ENCODE peak calls at places on chromosomes 11 and 22, in four cellular contexts. E is activated naive CD4-positive, alpha-beta T cell treated with anti-CD3 and anti-CD28 coated beads for 36 hours; Y is GM13977; P is neuronal stem cell. T is an unnamed sample.

GRCh38 chr11:36326524-36327419 is 30.7 kb downstream of the PRR5L start:
- DNase-seq in E (no peak), Y (no peak), P (no peak), T (no peak)

GRCh38 chr11:16763746-16764145 is 25.3 kb downstream of the C11orf58 start:
- DNase-seq in E (no peak), Y (no peak), P (no peak), T (no peak)

GRCh38 chr22:38415561-38416321 is 39.3 kb downstream of the KCNJ4 start:
- DNase-seq in E (no peak), Y (no peak), P (no peak), T (no peak)

GRCh38 chr11:19286411-19286810 is 45.7 kb upstream of the E2F8 start:
- DNase-seq in E (no peak), Y (no peak), P (no peak), T (no peak)

GRCh38 chr11:6611092-6612007 is 666 bp downstream of the TAF10 start:
- DNase-seq in E (peak; percentile 28), Y (peak; percentile 27), P (no peak), T (no peak)

GRCh38 chr11:128294685-128295079 is 292.7 kb downstream of the ETS1 start:
- DNase-seq in E (no peak), Y (no peak), P (no peak), T (no peak)

GRCh38 chr11:18011633-18012313 is 1.1 kb downstream of the SERGEF start:
- DNase-seq in E (no peak), Y (no peak), P (no peak), T (peak; percentile 55)

GRCh38 chr11:65821107-65821506 is 12.7 kb upstream of the SNX32 start:
- DNase-seq in E (no peak), Y (no peak), P (no peak), T (no peak)

GRCh38 chr22:18067548-18068341 is 10.0 kb upstream of the PEX26 start:
- DNase-seq in E (no peak), Y (no peak), P (no peak), T (no peak)

GRCh38 chr11:130076774-130077481 is 7.2 kb downstream of the APLP2 start:
- DNase-seq in E (no peak), Y (no peak), P (no peak), T (no peak)

GRCh38 chr11:73469401-73469800 is 93.2 kb downstream of the RELT start:
- DNase-seq in E (no peak), Y (no peak), P (no peak), T (no peak)

GRCh38 chr11:76210920-76211851 is 4.9 kb upstream of the WNT11 start:
- DNase-seq in E (no peak), Y (no peak), P (no peak), T (no peak)

GRCh38 chr11:119489087-119489486 is 66.1 kb upstream of the THY1 start:
- DNase-seq in E (no peak), Y (no peak), P (no peak), T (no peak)

GRCh38 chr11:15941206-15941770 is 415.1 kb downstream of the SOX6 start:
- DNase-seq in E (peak; percentile 9), Y (peak; percentile 80), P (peak; percentile 39), T (no peak)

GRCh38 chr22:49976439-49977175 is 16.0 kb downstream of the PIM3 start:
- DNase-seq in E (peak; percentile 84), Y (peak; percentile 80), P (no peak), T (no peak)

GRCh38 chr11:128472128-128473110 is 114.9 kb downstream of the ETS1 start:
- DNase-seq in E (peak; percentile 86), Y (peak; percentile 60), P (no peak), T (no peak)

GRCh38 chr11:93524173-93524536 is 19.0 kb downstream of the SMCO4 start:
- DNase-seq in E (no peak), Y (no peak), P (no peak), T (no peak)

GRCh38 chr11:18265949-18266348 is at the start of gene SAA1:
- DNase-seq in E (no peak), Y (no peak), P (no peak), T (no peak)

GRCh38 chr11:61698173-61698965 is 18.2 kb downstream of the DAGLA start:
- DNase-seq in E (no peak), Y (no peak), P (no peak), T (peak; percentile 28)

GRCh38 chr11:14422052-14422813 is 63.2 kb upstream of the RRAS2 start:
- DNase-seq in E (no peak), Y (no peak), P (peak; percentile 57), T (peak; percentile 57)

GRCh38 chr22:36323182-36323854 is 64.4 kb downstream of the MYH9 start:
- DNase-seq in E (no peak), Y (no peak), P (no peak), T (no peak)

GRCh38 chr11:75272821-75273301 is 32.3 kb downstream of the TPBGL start:
- DNase-seq in E (no peak), Y (no peak), P (no peak), T (no peak)

GRCh38 chr11:112822478-112823274 is 138.5 kb upstream of the NCAM1 start:
- DNase-seq in E (no peak), Y (no peak), P (no peak), T (no peak)

GRCh38 chr11:96430668-96431067 is 40.9 kb downstream of the JRKL start:
- DNase-seq in E (no peak), Y (no peak), P (no peak), T (no peak)

GRCh38 chr22:42939941-42940653 is 74.9 kb downstream of the PACSIN2 start:
- DNase-seq in E (no peak), Y (no peak), P (no peak), T (no peak)

GRCh38 chr11:64284962-64285884 is at the start of gene GPR137:
- DNase-seq in E (peak; percentile 87), Y (peak; percentile 97), P (peak; percentile 82), T (peak; percentile 89)

GRCh38 chr11:12123177-12123576 is 12.8 kb downstream of the MICAL2 start:
- DNase-seq in E (no peak), Y (no peak), P (no peak), T (no peak)

GRCh38 chr11:5242933-5243844 is 6.5 kb downstream of the HBG1 start:
- DNase-seq in E (no peak), Y (no peak), P (no peak), T (no peak)

GRCh38 chr11:102323542-102324261 is 6.4 kb downstream of the BIRC3 start:
- DNase-seq in E (no peak), Y (no peak), P (no peak), T (no peak)

GRCh38 chr11:117925198-117925925 is 3.8 kb downstream of the TMPRSS13 start:
- DNase-seq in E (no peak), Y (no peak), P (no peak), T (no peak)

GRCh38 chr11:120622189-120622912 is 110.8 kb downstream of the GRIK4 start:
- DNase-seq in E (peak; percentile 13), Y (no peak), P (no peak), T (no peak)

GRCh38 chr11:60919320-60919719 is 4.9 kb upstream of the TMEM132A start:
- DNase-seq in E (no peak), Y (no peak), P (no peak), T (no peak)

GRCh38 chr22:50114221-50114981 is 24.6 kb downstream of the MOV10L1 start:
- DNase-seq in E (no peak), Y (no peak), P (no peak), T (no peak)

GRCh38 chr11:64062185-64063039 is 26.7 kb downstream of the FLRT1 start:
- DNase-seq in E (no peak), Y (no peak), P (no peak), T (no peak)

GRCh38 chr11:74397531-74398243 is 546 bp downstream of the PGM2L1 start:
- DNase-seq in E (peak; percentile 49), Y (peak; percentile 45), P (peak; percentile 27), T (peak; percentile 37)

GRCh38 chr22:45537734-45538181 is 35.1 kb downstream of the FBLN1 start:
- DNase-seq in E (no peak), Y (no peak), P (no peak), T (peak; percentile 60)

GRCh38 chr11:47229161-47229560 is 14.4 kb downstream of the DDB2 start:
- DNase-seq in E (no peak), Y (no peak), P (no peak), T (no peak)

T was measured in anterior cingulate cortex.